ENCODE peak calls at places on chromosomes 16 and 17, in ten cellular contexts. One of them, this sample, is unnamed.

GRCh38 chr16:23909792-23910418 is 74.1 kb downstream of the PRKCB start:
- DNase-seq in spleen: no peak
- DNase-seq in heart right ventricle: no peak
- DNase-seq in fibroblast of the aortic adventitia: no peak
- DNase-seq in right lobe of liver: no peak
- DNase-seq in GM13976: no peak
- DNase-seq in dorsolateral prefrontal cortex: no peak
- DNase-seq in A549: no peak
- DNase-seq in tibial artery: no peak
- DNase-seq in RWPE2: no peak
- DNase-seq in this sample: no peak

GRCh38 chr16:11783319-11784047 is 13.6 kb downstream of the ZC3H7A start:
- DNase-seq in spleen: no peak
- DNase-seq in heart right ventricle: no peak
- DNase-seq in fibroblast of the aortic adventitia: peak; percentile 80
- DNase-seq in right lobe of liver: no peak
- DNase-seq in GM13976: peak; percentile 58
- DNase-seq in dorsolateral prefrontal cortex: no peak
- DNase-seq in A549: no peak
- DNase-seq in tibial artery: no peak
- DNase-seq in RWPE2: no peak
- DNase-seq in this sample: peak; percentile 70

GRCh38 chr17:61261001-61261587 is 138.5 kb upstream of the TBX2 start:
- DNase-seq in spleen: no peak
- DNase-seq in heart right ventricle: no peak
- DNase-seq in fibroblast of the aortic adventitia: no peak
- DNase-seq in right lobe of liver: no peak
- DNase-seq in GM13976: no peak
- DNase-seq in dorsolateral prefrontal cortex: no peak
- DNase-seq in A549: no peak
- DNase-seq in tibial artery: no peak
- DNase-seq in RWPE2: no peak
- DNase-seq in this sample: no peak

GRCh38 chr17:53193044-53193443 is 629.7 kb upstream of the KIF2B start:
- DNase-seq in spleen: no peak
- DNase-seq in heart right ventricle: no peak
- DNase-seq in fibroblast of the aortic adventitia: no peak
- DNase-seq in right lobe of liver: no peak
- DNase-seq in GM13976: no peak
- DNase-seq in dorsolateral prefrontal cortex: no peak
- DNase-seq in A549: no peak
- DNase-seq in tibial artery: no peak
- DNase-seq in RWPE2: no peak
- DNase-seq in this sample: no peak

GRCh38 chr16:75660321-75660720 is 12.7 kb downstream of the TERF2IP start:
- DNase-seq in spleen: no peak
- DNase-seq in heart right ventricle: no peak
- DNase-seq in fibroblast of the aortic adventitia: no peak
- DNase-seq in right lobe of liver: no peak
- DNase-seq in GM13976: no peak
- DNase-seq in dorsolateral prefrontal cortex: peak; percentile 67
- DNase-seq in A549: no peak
- DNase-seq in tibial artery: no peak
- DNase-seq in RWPE2: no peak
- DNase-seq in this sample: no peak

GRCh38 chr17:17691468-17692263 is 10.4 kb downstream of the RAI1 start:
- DNase-seq in spleen: no peak
- DNase-seq in heart right ventricle: peak; percentile 44
- DNase-seq in fibroblast of the aortic adventitia: no peak
- DNase-seq in right lobe of liver: no peak
- DNase-seq in GM13976: peak; percentile 71
- DNase-seq in dorsolateral prefrontal cortex: no peak
- DNase-seq in A549: no peak
- DNase-seq in tibial artery: no peak
- DNase-seq in RWPE2: no peak
- DNase-seq in this sample: no peak

GRCh38 chr17:53631486-53631885 is 191.2 kb upstream of the KIF2B start:
- DNase-seq in spleen: no peak
- DNase-seq in heart right ventricle: no peak
- DNase-seq in fibroblast of the aortic adventitia: no peak
- DNase-seq in right lobe of liver: no peak
- DNase-seq in GM13976: no peak
- DNase-seq in dorsolateral prefrontal cortex: no peak
- DNase-seq in A549: no peak
- DNase-seq in tibial artery: no peak
- DNase-seq in RWPE2: no peak
- DNase-seq in this sample: no peak

GRCh38 chr16:22671301-22672076 is 142.5 kb upstream of the HS3ST2 start:
- DNase-seq in spleen: no peak
- DNase-seq in heart right ventricle: no peak
- DNase-seq in fibroblast of the aortic adventitia: peak; percentile 21
- DNase-seq in right lobe of liver: no peak
- DNase-seq in GM13976: no peak
- DNase-seq in dorsolateral prefrontal cortex: no peak
- DNase-seq in A549: no peak
- DNase-seq in tibial artery: peak; percentile 42
- DNase-seq in RWPE2: no peak
- DNase-seq in this sample: no peak

GRCh38 chr17:74916136-74916850 is 6.8 kb downstream of the USH1G start:
- DNase-seq in spleen: no peak
- DNase-seq in heart right ventricle: no peak
- DNase-seq in fibroblast of the aortic adventitia: no peak
- DNase-seq in right lobe of liver: no peak
- DNase-seq in GM13976: no peak
- DNase-seq in dorsolateral prefrontal cortex: no peak
- DNase-seq in A549: no peak
- DNase-seq in tibial artery: no peak
- DNase-seq in RWPE2: no peak
- DNase-seq in this sample: no peak

GRCh38 chr17:44210342-44211192 is 8.9 kb downstream of the UBTF start:
- DNase-seq in spleen: peak; percentile 99
- DNase-seq in heart right ventricle: peak; percentile 86
- DNase-seq in fibroblast of the aortic adventitia: peak; percentile 81
- DNase-seq in right lobe of liver: peak; percentile 89
- DNase-seq in GM13976: peak; percentile 93
- DNase-seq in dorsolateral prefrontal cortex: peak; percentile 81
- DNase-seq in A549: peak; percentile 84
- DNase-seq in tibial artery: peak; percentile 91
- DNase-seq in RWPE2: no peak
- DNase-seq in this sample: peak; percentile 93

GRCh38 chr17:80331820-80332219 is 71.2 kb downstream of the RNF213 start:
- DNase-seq in spleen: no peak
- DNase-seq in heart right ventricle: no peak
- DNase-seq in fibroblast of the aortic adventitia: no peak
- DNase-seq in right lobe of liver: no peak
- DNase-seq in GM13976: no peak
- DNase-seq in dorsolateral prefrontal cortex: no peak
- DNase-seq in A549: no peak
- DNase-seq in tibial artery: peak; percentile 51
- DNase-seq in RWPE2: no peak
- DNase-seq in this sample: no peak

GRCh38 chr16:35596467-35596866 is 2137.1 kb downstream of the TP53TG3F start:
- DNase-seq in spleen: no peak
- DNase-seq in heart right ventricle: no peak
- DNase-seq in fibroblast of the aortic adventitia: no peak
- DNase-seq in right lobe of liver: no peak
- DNase-seq in GM13976: no peak
- DNase-seq in dorsolateral prefrontal cortex: no peak
- DNase-seq in A549: no peak
- DNase-seq in tibial artery: no peak
- DNase-seq in RWPE2: no peak
- DNase-seq in this sample: no peak

GRCh38 chr17:55225237-55225636 is 39.5 kb upstream of the HLF start:
- DNase-seq in spleen: no peak
- DNase-seq in heart right ventricle: no peak
- DNase-seq in fibroblast of the aortic adventitia: no peak
- DNase-seq in right lobe of liver: no peak
- DNase-seq in GM13976: no peak
- DNase-seq in dorsolateral prefrontal cortex: no peak
- DNase-seq in A549: no peak
- DNase-seq in tibial artery: no peak
- DNase-seq in RWPE2: no peak
- DNase-seq in this sample: no peak

GRCh38 chr17:48505788-48506187 is 25.0 kb downstream of the HOXB1 start:
- DNase-seq in spleen: no peak
- DNase-seq in heart right ventricle: no peak
- DNase-seq in fibroblast of the aortic adventitia: peak; percentile 78
- DNase-seq in right lobe of liver: no peak
- DNase-seq in GM13976: peak; percentile 66
- DNase-seq in dorsolateral prefrontal cortex: no peak
- DNase-seq in A549: peak; percentile 89
- DNase-seq in tibial artery: no peak
- DNase-seq in RWPE2: no peak
- DNase-seq in this sample: peak; percentile 92

GRCh38 chr17:59845595-59846390 is 47.0 kb downstream of the TUBD1 start:
- DNase-seq in spleen: no peak
- DNase-seq in heart right ventricle: no peak
- DNase-seq in fibroblast of the aortic adventitia: peak; percentile 88
- DNase-seq in right lobe of liver: peak; percentile 76
- DNase-seq in GM13976: no peak
- DNase-seq in dorsolateral prefrontal cortex: no peak
- DNase-seq in A549: peak; percentile 99
- DNase-seq in tibial artery: peak; percentile 65
- DNase-seq in RWPE2: peak; percentile 87
- DNase-seq in this sample: peak; percentile 85

GRCh38 chr17:13638855-13639458 is 37.2 kb upstream of the HS3ST3A1 start:
- DNase-seq in spleen: no peak
- DNase-seq in heart right ventricle: peak; percentile 16
- DNase-seq in fibroblast of the aortic adventitia: peak; percentile 50
- DNase-seq in right lobe of liver: no peak
- DNase-seq in GM13976: no peak
- DNase-seq in dorsolateral prefrontal cortex: no peak
- DNase-seq in A549: no peak
- DNase-seq in tibial artery: no peak
- DNase-seq in RWPE2: no peak
- DNase-seq in this sample: no peak

GRCh38 chr16:6279261-6279660 is 1053.4 kb upstream of the RBFOX1 start:
- DNase-seq in spleen: no peak
- DNase-seq in heart right ventricle: no peak
- DNase-seq in fibroblast of the aortic adventitia: no peak
- DNase-seq in right lobe of liver: no peak
- DNase-seq in GM13976: no peak
- DNase-seq in dorsolateral prefrontal cortex: no peak
- DNase-seq in A549: no peak
- DNase-seq in tibial artery: no peak
- DNase-seq in RWPE2: no peak
- DNase-seq in this sample: no peak

GRCh38 chr17:71938340-71939010 is 182.3 kb upstream of the SOX9 start:
- DNase-seq in spleen: no peak
- DNase-seq in heart right ventricle: peak; percentile 7
- DNase-seq in fibroblast of the aortic adventitia: no peak
- DNase-seq in right lobe of liver: no peak
- DNase-seq in GM13976: no peak
- DNase-seq in dorsolateral prefrontal cortex: no peak
- DNase-seq in A549: no peak
- DNase-seq in tibial artery: no peak
- DNase-seq in RWPE2: no peak
- DNase-seq in this sample: no peak

GRCh38 chr17:50836826-50837225 is 1.4 kb downstream of the WFIKKN2 start:
- DNase-seq in spleen: no peak
- DNase-seq in heart right ventricle: no peak
- DNase-seq in fibroblast of the aortic adventitia: no peak
- DNase-seq in right lobe of liver: no peak
- DNase-seq in GM13976: no peak
- DNase-seq in dorsolateral prefrontal cortex: no peak
- DNase-seq in A549: no peak
- DNase-seq in tibial artery: peak; percentile 37
- DNase-seq in RWPE2: no peak
- DNase-seq in this sample: no peak

GRCh38 chr16:54028013-54028412 is 258.6 kb downstream of the IRX3 start:
- DNase-seq in spleen: no peak
- DNase-seq in heart right ventricle: no peak
- DNase-seq in fibroblast of the aortic adventitia: peak; percentile 6
- DNase-seq in right lobe of liver: no peak
- DNase-seq in GM13976: no peak
- DNase-seq in dorsolateral prefrontal cortex: no peak
- DNase-seq in A549: no peak
- DNase-seq in tibial artery: no peak
- DNase-seq in RWPE2: no peak
- DNase-seq in this sample: no peak

GRCh38 chr16:50781043-50781442 is 39.2 kb downstream of the CYLD start:
- DNase-seq in spleen: no peak
- DNase-seq in heart right ventricle: no peak
- DNase-seq in fibroblast of the aortic adventitia: no peak
- DNase-seq in right lobe of liver: no peak
- DNase-seq in GM13976: no peak
- DNase-seq in dorsolateral prefrontal cortex: no peak
- DNase-seq in A549: peak; percentile 17
- DNase-seq in tibial artery: no peak
- DNase-seq in RWPE2: no peak
- DNase-seq in this sample: no peak
- TF ChIP-seq CTCF in spleen: no peak
- TF ChIP-seq CTCF in heart right ventricle: no peak
- TF ChIP-seq CTCF in fibroblast of the aortic adventitia: no peak
- TF ChIP-seq CTCF in right lobe of liver: no peak
- TF ChIP-seq CTCF in GM13976: no peak
- TF ChIP-seq CTCF in dorsolateral prefrontal cortex: no peak
- TF ChIP-seq CTCF in A549: no peak
- TF ChIP-seq CTCF in tibial artery: no peak
- TF ChIP-seq CTCF in RWPE2: no peak
- TF ChIP-seq CTCF in this sample: no peak

GRCh38 chr17:82823004-82823403 is 16.8 kb downstream of the ZNF750 start:
- DNase-seq in spleen: no peak
- DNase-seq in heart right ventricle: no peak
- DNase-seq in fibroblast of the aortic adventitia: no peak
- DNase-seq in right lobe of liver: no peak
- DNase-seq in GM13976: no peak
- DNase-seq in dorsolateral prefrontal cortex: no peak
- DNase-seq in A549: no peak
- DNase-seq in tibial artery: no peak
- DNase-seq in RWPE2: no peak
- DNase-seq in this sample: no peak
- TF ChIP-seq CTCF in spleen: peak; percentile 26
- TF ChIP-seq CTCF in heart right ventricle: peak; percentile 25
- TF ChIP-seq CTCF in fibroblast of the aortic adventitia: peak; percentile 19
- TF ChIP-seq CTCF in right lobe of liver: no peak
- TF ChIP-seq CTCF in GM13976: peak; percentile 30
- TF ChIP-seq CTCF in dorsolateral prefrontal cortex: no peak
- TF ChIP-seq CTCF in A549: peak; percentile 9
- TF ChIP-seq CTCF in tibial artery: no peak
- TF ChIP-seq CTCF in RWPE2: no peak
- TF ChIP-seq CTCF in this sample: peak; percentile 39

GRCh38 chr17:35089846-35090193 is 26.3 kb upstream of the RFFL start:
- DNase-seq in spleen: peak; percentile 84
- DNase-seq in heart right ventricle: peak; percentile 10
- DNase-seq in fibroblast of the aortic adventitia: no peak
- DNase-seq in right lobe of liver: peak; percentile 49
- DNase-seq in GM13976: no peak
- DNase-seq in dorsolateral prefrontal cortex: no peak
- DNase-seq in A549: peak; percentile 74
- DNase-seq in tibial artery: no peak
- DNase-seq in RWPE2: no peak
- DNase-seq in this sample: no peak
- TF ChIP-seq CTCF in spleen: no peak
- TF ChIP-seq CTCF in heart right ventricle: no peak
- TF ChIP-seq CTCF in fibroblast of the aortic adventitia: peak; percentile 22
- TF ChIP-seq CTCF in right lobe of liver: no peak
- TF ChIP-seq CTCF in GM13976: no peak
- TF ChIP-seq CTCF in dorsolateral prefrontal cortex: no peak
- TF ChIP-seq CTCF in A549: no peak
- TF ChIP-seq CTCF in tibial artery: no peak
- TF ChIP-seq CTCF in RWPE2: peak; percentile 3
- TF ChIP-seq CTCF in this sample: no peak

GRCh38 chr17:4854181-4854681 is 21.1 kb downstream of the MINK1 start:
- DNase-seq in spleen: no peak
- DNase-seq in heart right ventricle: no peak
- DNase-seq in fibroblast of the aortic adventitia: peak; percentile 24
- DNase-seq in right lobe of liver: no peak
- DNase-seq in GM13976: no peak
- DNase-seq in dorsolateral prefrontal cortex: no peak
- DNase-seq in A549: peak; percentile 31
- DNase-seq in tibial artery: no peak
- DNase-seq in RWPE2: peak; percentile 93
- DNase-seq in this sample: no peak
- TF ChIP-seq CTCF in spleen: no peak
- TF ChIP-seq CTCF in heart right ventricle: no peak
- TF ChIP-seq CTCF in fibroblast of the aortic adventitia: no peak
- TF ChIP-seq CTCF in right lobe of liver: no peak
- TF ChIP-seq CTCF in GM13976: no peak
- TF ChIP-seq CTCF in dorsolateral prefrontal cortex: no peak
- TF ChIP-seq CTCF in A549: no peak
- TF ChIP-seq CTCF in tibial artery: no peak
- TF ChIP-seq CTCF in RWPE2: no peak
- TF ChIP-seq CTCF in this sample: no peak

This sample was measured in MM.1S.